ENCODE peak calls at places on chromosomes 4 and X, in five cellular contexts. N is T-helper 2 cell; S is OCI-M1; Y is activated CD8-positive, alpha-beta memory T cell treated with anti-CD3 and anti-CD28 coated beads, Interleukin-2, amount 50 U/mL, for 4 hours; X is mucosa of gallbladder. J is an unnamed sample.

GRCh38 chrX:121754301-121754700 is 706.9 kb downstream of the GLUD2 start:
- DNase-seq in Y (no peak), S (peak; percentile 25), N (no peak), X (no peak), J (no peak)

GRCh38 chr4:135186002-135186401 is 984.4 kb upstream of the PABPC4L start:
- DNase-seq in S (no peak), N (no peak), X (no peak), Y (no peak), J (no peak)

GRCh38 chr4:53810643-53811042 is 219.4 kb upstream of the LNX1 start:
- DNase-seq in S (no peak), Y (no peak), X (no peak), N (no peak), J (no peak)

GRCh38 chr4:79650217-79650616 is 242.2 kb upstream of the GK2 start:
- DNase-seq in S (no peak), N (no peak), X (no peak), Y (no peak), J (no peak)

GRCh38 chr4:14646831-14647230 is 355.4 kb upstream of the CPEB2 start:
- DNase-seq in Y (no peak), N (no peak), S (peak; percentile 35), X (no peak), J (no peak)

GRCh38 chrX:320126-320783 is 1.7 kb upstream of the GTPBP6 start:
- DNase-seq in S (no peak), N (no peak), X (no peak), Y (no peak), J (no peak)

GRCh38 chrX:69961365-69962072 is 88.2 kb downstream of the AWAT2 start:
- DNase-seq in N (no peak), X (no peak), Y (no peak), S (no peak), J (no peak)

GRCh38 chrX:115174548-115174947 is 14.7 kb upstream of the RBMXL3 start:
- DNase-seq in S (no peak), N (no peak), X (no peak), Y (no peak), J (no peak)

GRCh38 chrX:118541482-118541881 is 45.9 kb downstream of the DOCK11 start:
- DNase-seq in N (no peak), Y (no peak), S (no peak), X (no peak), J (no peak)

GRCh38 chr4:187118731-187119130 is 395.1 kb upstream of the FAT1 start:
- DNase-seq in N (no peak), X (no peak), S (no peak), Y (no peak), J (no peak)

GRCh38 chr4:170007113-170007512 is 19.1 kb downstream of the MFAP3L start:
- DNase-seq in Y (no peak), S (peak; percentile 98), X (no peak), N (no peak), J (no peak)

GRCh38 chrX:107716045-107716684 is 59.4 kb downstream of the TSC22D3 start:
- DNase-seq in N (no peak), Y (no peak), S (no peak), X (no peak), J (no peak)

GRCh38 chr4:24763631-24764302 is 31.6 kb upstream of the SOD3 start:
- DNase-seq in Y (no peak), X (no peak), N (no peak), S (no peak), J (no peak)

GRCh38 chrX:87664381-87664780 is 146.8 kb downstream of the KLHL4 start:
- DNase-seq in Y (no peak), S (peak; percentile 70), X (no peak), N (no peak), J (no peak)

GRCh38 chrX:20271730-20272129 is 5.0 kb upstream of the RPS6KA3 start:
- DNase-seq in X (no peak), N (no peak), S (peak; percentile 18), Y (no peak), J (no peak)

GRCh38 chr4:109276482-109277095 is 25.9 kb downstream of the COL25A1 start:
- DNase-seq in S (no peak), Y (no peak), X (no peak), N (no peak), J (no peak)

GRCh38 chr4:5137927-5138326 is 86.6 kb downstream of the STK32B start:
- DNase-seq in X (peak; percentile 72), S (no peak), Y (no peak), N (no peak), J (peak; percentile 65)

GRCh38 chr4:5724377-5724776 is 13.4 kb downstream of the EVC start:
- DNase-seq in S (no peak), Y (no peak), N (no peak), X (peak; percentile 23), J (no peak)

GRCh38 chr4:55618546-55619143 is 17.5 kb downstream of the NMU start:
- DNase-seq in X (no peak), S (no peak), N (no peak), Y (no peak), J (no peak)

GRCh38 chr4:82560853-82561744 is 689 bp downstream of the TMEM150C start:
- DNase-seq in N (no peak), S (no peak), Y (no peak), X (no peak), J (peak; percentile 35)

GRCh38 chrX:43970528-43970927 is 2.7 kb downstream of the NDP start:
- DNase-seq in S (no peak), N (no peak), X (no peak), Y (no peak), J (no peak)

GRCh38 chrX:44088755-44089154 is 115.6 kb upstream of the NDP start:
- DNase-seq in X (no peak), Y (no peak), N (no peak), S (no peak), J (no peak)

GRCh38 chr4:15691346-15692140 is 9.9 kb downstream of the FAM200B start:
- DNase-seq in N (no peak), Y (no peak), S (no peak), X (no peak), J (no peak)

GRCh38 chr4:151860561-151861093 is 99.8 kb upstream of the GATB start:
- DNase-seq in N (no peak), S (no peak), X (no peak), Y (no peak), J (no peak)

GRCh38 chrX:149131780-149132179 is 373.3 kb downstream of the IDS start:
- DNase-seq in X (no peak), S (no peak), N (no peak), Y (no peak), J (no peak)

GRCh38 chr4:127685292-127685691 is 44.9 kb upstream of the SLC25A31 start:
- DNase-seq in S (no peak), X (no peak), Y (no peak), N (no peak), J (no peak)

GRCh38 chr4:158884280-158884679 is 115.5 kb downstream of the FNIP2 start:
- DNase-seq in Y (no peak), S (no peak), N (no peak), X (no peak), J (no peak)

GRCh38 chr4:148065069-148065468 is 333.2 kb downstream of the ARHGAP10 start:
- DNase-seq in N (no peak), X (peak; percentile 60), Y (no peak), S (no peak), J (no peak)

GRCh38 chrX:39724544-39724943 is 373.2 kb downstream of the BCOR start:
- DNase-seq in X (no peak), Y (no peak), N (no peak), S (peak; percentile 28), J (no peak)